ENCODE peak calls at places on chromosome X, in nine cellular contexts. One of them, this sample, is unnamed.

GRCh38 chrX:107736781-107737531 is 38.6 kb downstream of the TSC22D3 start:
- DNase-seq in aorta: peak; percentile 54
- DNase-seq in kidney: no peak
- DNase-seq in AG04450: no peak
- DNase-seq in sigmoid colon: no peak
- DNase-seq in coronary artery: no peak
- DNase-seq in CD4-positive, CD25-positive, alpha-beta regulatory T cell: no peak
- DNase-seq in choroid plexus epithelial cell: peak; percentile 64
- DNase-seq in cardiac fibroblast: no peak
- DNase-seq in this sample: no peak

GRCh38 chrX:115392871-115393270 is 103.4 kb downstream of the LUZP4 start:
- DNase-seq in aorta: no peak
- DNase-seq in kidney: no peak
- DNase-seq in AG04450: no peak
- DNase-seq in sigmoid colon: no peak
- DNase-seq in coronary artery: no peak
- DNase-seq in CD4-positive, CD25-positive, alpha-beta regulatory T cell: no peak
- DNase-seq in choroid plexus epithelial cell: no peak
- DNase-seq in cardiac fibroblast: no peak
- DNase-seq in this sample: no peak

GRCh38 chrX:10130354-10130753 is 26.4 kb upstream of the CLCN4 start:
- DNase-seq in aorta: peak; percentile 0
- DNase-seq in kidney: no peak
- DNase-seq in AG04450: no peak
- DNase-seq in sigmoid colon: no peak
- DNase-seq in coronary artery: no peak
- DNase-seq in CD4-positive, CD25-positive, alpha-beta regulatory T cell: no peak
- DNase-seq in choroid plexus epithelial cell: no peak
- DNase-seq in cardiac fibroblast: no peak
- DNase-seq in this sample: no peak

GRCh38 chrX:150903110-150903508 is 4.6 kb upstream of the CD99L2 start:
- DNase-seq in aorta: no peak
- DNase-seq in kidney: no peak
- DNase-seq in AG04450: no peak
- DNase-seq in sigmoid colon: no peak
- DNase-seq in coronary artery: no peak
- DNase-seq in CD4-positive, CD25-positive, alpha-beta regulatory T cell: no peak
- DNase-seq in choroid plexus epithelial cell: no peak
- DNase-seq in cardiac fibroblast: no peak
- DNase-seq in this sample: no peak

GRCh38 chrX:8869812-8870211 is 68.6 kb upstream of the FAM9A start:
- DNase-seq in aorta: no peak
- DNase-seq in kidney: no peak
- DNase-seq in AG04450: no peak
- DNase-seq in sigmoid colon: no peak
- DNase-seq in coronary artery: no peak
- DNase-seq in CD4-positive, CD25-positive, alpha-beta regulatory T cell: no peak
- DNase-seq in choroid plexus epithelial cell: no peak
- DNase-seq in cardiac fibroblast: no peak
- DNase-seq in this sample: no peak

GRCh38 chrX:40201486-40201885 is 103.7 kb upstream of the BCOR start:
- DNase-seq in aorta: no peak
- DNase-seq in kidney: no peak
- DNase-seq in AG04450: no peak
- DNase-seq in sigmoid colon: no peak
- DNase-seq in coronary artery: no peak
- DNase-seq in CD4-positive, CD25-positive, alpha-beta regulatory T cell: peak; percentile 87
- DNase-seq in choroid plexus epithelial cell: no peak
- DNase-seq in cardiac fibroblast: no peak
- DNase-seq in this sample: peak; percentile 43

GRCh38 chrX:151852294-151852693 is 60.4 kb upstream of the MAGEA4 start:
- DNase-seq in aorta: no peak
- DNase-seq in kidney: no peak
- DNase-seq in AG04450: no peak
- DNase-seq in sigmoid colon: no peak
- DNase-seq in coronary artery: no peak
- DNase-seq in CD4-positive, CD25-positive, alpha-beta regulatory T cell: no peak
- DNase-seq in choroid plexus epithelial cell: no peak
- DNase-seq in cardiac fibroblast: no peak
- DNase-seq in this sample: no peak

GRCh38 chrX:12011075-12011474 is 127.2 kb upstream of the FRMPD4 start:
- DNase-seq in aorta: no peak
- DNase-seq in kidney: no peak
- DNase-seq in AG04450: peak; percentile 29
- DNase-seq in sigmoid colon: no peak
- DNase-seq in coronary artery: no peak
- DNase-seq in CD4-positive, CD25-positive, alpha-beta regulatory T cell: no peak
- DNase-seq in choroid plexus epithelial cell: peak; percentile 59
- DNase-seq in cardiac fibroblast: peak; percentile 79
- DNase-seq in this sample: no peak

GRCh38 chrX:118062048-118062789 is 54.4 kb downstream of the KLHL13 start:
- DNase-seq in aorta: no peak
- DNase-seq in kidney: no peak
- DNase-seq in AG04450: no peak
- DNase-seq in sigmoid colon: no peak
- DNase-seq in coronary artery: no peak
- DNase-seq in CD4-positive, CD25-positive, alpha-beta regulatory T cell: no peak
- DNase-seq in choroid plexus epithelial cell: no peak
- DNase-seq in cardiac fibroblast: no peak
- DNase-seq in this sample: no peak

DNA sequence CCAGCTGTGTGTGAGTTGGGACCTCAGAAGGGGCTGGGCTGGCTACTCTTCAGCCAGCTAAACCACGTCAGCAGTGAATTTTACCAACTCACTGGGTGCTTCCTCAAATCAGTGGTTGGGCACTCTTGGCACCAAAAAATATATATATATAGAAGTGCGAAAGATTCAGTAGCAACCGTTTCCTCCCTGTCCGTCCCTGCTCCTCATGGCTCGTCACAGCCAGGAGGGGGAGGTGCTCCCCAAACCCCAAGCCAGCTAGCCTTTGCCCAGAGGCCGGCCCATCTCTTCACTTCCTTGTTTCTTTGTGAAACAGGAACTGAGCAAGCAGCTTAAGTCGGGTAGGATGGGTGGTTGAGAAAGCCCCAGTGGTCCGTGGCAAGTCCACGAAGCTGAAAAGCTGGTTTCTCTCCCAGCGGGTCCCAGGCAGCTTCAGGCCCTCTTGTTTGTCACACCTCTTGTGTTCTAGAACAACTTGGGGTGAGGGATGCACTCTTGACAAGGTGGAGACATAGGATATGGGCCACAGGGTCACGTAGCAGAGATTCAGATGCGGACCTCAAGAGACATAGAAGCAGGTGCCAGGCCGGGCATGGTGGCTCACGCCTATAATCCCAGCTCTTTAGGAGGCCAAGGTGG is 6.8 kb upstream of the SASH3 start:
- DNase-seq in aorta: no peak
- DNase-seq in kidney: peak; percentile 80
- DNase-seq in AG04450: no peak
- DNase-seq in sigmoid colon: peak; percentile 78
- DNase-seq in coronary artery: no peak
- DNase-seq in CD4-positive, CD25-positive, alpha-beta regulatory T cell: peak; percentile 67
- DNase-seq in choroid plexus epithelial cell: no peak
- DNase-seq in cardiac fibroblast: no peak
- DNase-seq in this sample: no peak
- H3K4me3 ChIP-seq in aorta: no peak overlapping the region
- H3K4me3 ChIP-seq in kidney: no peak overlapping the region
- H3K4me3 ChIP-seq in AG04450: no peak overlapping the region
- H3K4me3 ChIP-seq in sigmoid colon: no peak overlapping the region
- H3K4me3 ChIP-seq in coronary artery: no peak overlapping the region
- H3K4me3 ChIP-seq in CD4-positive, CD25-positive, alpha-beta regulatory T cell: peak overlapping the region; percentile 26
- H3K4me3 ChIP-seq in choroid plexus epithelial cell: no peak overlapping the region
- H3K4me3 ChIP-seq in cardiac fibroblast: no peak overlapping the region
- H3K4me3 ChIP-seq in this sample: no peak overlapping the region

DNA sequence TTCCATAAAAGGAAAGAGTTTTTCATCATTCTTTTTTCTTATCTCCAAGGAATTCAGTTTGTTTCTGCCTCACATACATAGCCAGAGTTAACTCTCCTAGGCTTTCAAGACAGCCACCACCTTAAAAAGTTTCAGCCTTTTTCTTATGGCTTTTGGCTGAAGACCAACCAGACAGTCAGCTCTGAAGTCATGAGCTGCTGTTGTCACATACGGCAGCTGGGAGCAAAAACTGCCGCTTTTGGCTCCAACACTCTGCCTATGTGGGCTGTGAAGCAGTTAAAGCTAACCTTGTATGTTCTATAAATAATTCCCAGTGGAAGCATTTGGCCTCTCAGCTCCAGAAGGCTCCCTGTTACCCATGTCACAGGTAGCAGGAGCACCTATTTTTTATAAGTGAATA is 104.1 kb downstream of the KLHL4 start:
- DNase-seq in aorta: no peak
- DNase-seq in kidney: no peak
- DNase-seq in AG04450: no peak
- DNase-seq in sigmoid colon: no peak
- DNase-seq in coronary artery: no peak
- DNase-seq in CD4-positive, CD25-positive, alpha-beta regulatory T cell: no peak
- DNase-seq in choroid plexus epithelial cell: peak; percentile 73
- DNase-seq in cardiac fibroblast: peak; percentile 66
- DNase-seq in this sample: no peak
- H3K4me3 ChIP-seq in aorta: no peak overlapping the region
- H3K4me3 ChIP-seq in kidney: no peak overlapping the region
- H3K4me3 ChIP-seq in AG04450: no peak overlapping the region
- H3K4me3 ChIP-seq in sigmoid colon: no peak overlapping the region
- H3K4me3 ChIP-seq in coronary artery: no peak overlapping the region
- H3K4me3 ChIP-seq in CD4-positive, CD25-positive, alpha-beta regulatory T cell: no peak overlapping the region
- H3K4me3 ChIP-seq in choroid plexus epithelial cell: no peak overlapping the region
- H3K4me3 ChIP-seq in cardiac fibroblast: no peak overlapping the region
- H3K4me3 ChIP-seq in this sample: no peak overlapping the region

DNA sequence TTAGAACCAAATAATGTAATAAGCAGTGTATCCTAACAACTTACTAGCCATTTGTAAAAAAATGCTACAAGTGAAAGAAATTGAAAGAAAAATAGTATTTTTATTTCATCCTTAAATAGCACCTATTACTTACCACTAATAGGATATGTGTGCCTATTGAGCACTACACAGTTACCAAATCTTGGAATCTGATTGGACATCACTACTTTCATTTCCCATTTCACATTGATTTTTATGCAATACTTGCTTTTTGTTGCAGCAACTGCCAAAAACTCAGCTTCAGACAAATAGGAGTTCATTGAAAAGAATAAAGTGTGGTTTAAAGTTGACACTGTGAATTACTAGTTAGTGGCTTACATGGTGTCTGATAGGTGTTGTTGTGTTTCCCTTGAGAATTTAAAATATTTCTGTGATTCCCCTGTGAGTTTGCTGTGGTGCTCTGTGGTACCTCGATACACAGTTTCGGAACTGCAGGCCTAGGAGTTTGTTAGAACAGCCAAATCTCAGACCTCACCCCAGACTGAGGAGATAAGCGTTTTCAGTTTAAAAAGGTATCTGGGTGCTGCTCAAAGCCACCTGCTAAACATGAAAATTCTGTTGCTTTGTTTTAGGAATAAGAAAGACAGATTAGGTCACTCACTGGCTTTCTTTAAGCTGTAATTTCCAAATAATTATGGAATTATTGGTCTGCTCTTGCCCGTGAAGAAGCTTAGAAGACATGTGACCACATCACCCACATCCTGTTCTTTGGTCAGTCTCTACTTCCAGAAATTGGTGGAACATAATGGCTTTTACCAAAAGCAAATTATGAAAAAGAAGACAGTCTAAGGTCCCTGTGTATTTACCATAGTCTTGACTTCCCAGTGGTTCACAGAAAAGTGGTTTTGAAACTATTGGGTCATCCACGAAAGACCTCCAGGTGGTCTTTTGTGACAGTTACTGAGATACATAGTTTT is 97.8 kb downstream of the SYTL5 start:
- DNase-seq in aorta: no peak
- DNase-seq in kidney: no peak
- DNase-seq in AG04450: no peak
- DNase-seq in sigmoid colon: no peak
- DNase-seq in coronary artery: no peak
- DNase-seq in CD4-positive, CD25-positive, alpha-beta regulatory T cell: no peak
- DNase-seq in choroid plexus epithelial cell: no peak
- DNase-seq in cardiac fibroblast: no peak
- DNase-seq in this sample: no peak
- H3K4me3 ChIP-seq in aorta: no peak overlapping the region
- H3K4me3 ChIP-seq in kidney: no peak overlapping the region
- H3K4me3 ChIP-seq in AG04450: no peak overlapping the region
- H3K4me3 ChIP-seq in sigmoid colon: no peak overlapping the region
- H3K4me3 ChIP-seq in coronary artery: no peak overlapping the region
- H3K4me3 ChIP-seq in CD4-positive, CD25-positive, alpha-beta regulatory T cell: no peak overlapping the region
- H3K4me3 ChIP-seq in choroid plexus epithelial cell: no peak overlapping the region
- H3K4me3 ChIP-seq in cardiac fibroblast: no peak overlapping the region
- H3K4me3 ChIP-seq in this sample: no peak overlapping the region

GRCh38 chrX:103789004-103789403 is 12.4 kb downstream of the PLP1 start:
- DNase-seq in aorta: no peak
- DNase-seq in kidney: no peak
- DNase-seq in AG04450: no peak
- DNase-seq in sigmoid colon: no peak
- DNase-seq in coronary artery: no peak
- DNase-seq in CD4-positive, CD25-positive, alpha-beta regulatory T cell: no peak
- DNase-seq in choroid plexus epithelial cell: no peak
- DNase-seq in cardiac fibroblast: no peak
- DNase-seq in this sample: no peak
- H3K4me3 ChIP-seq in aorta: no peak overlapping the region
- H3K4me3 ChIP-seq in kidney: no peak overlapping the region
- H3K4me3 ChIP-seq in AG04450: no peak overlapping the region
- H3K4me3 ChIP-seq in sigmoid colon: no peak overlapping the region
- H3K4me3 ChIP-seq in coronary artery: no peak overlapping the region
- H3K4me3 ChIP-seq in CD4-positive, CD25-positive, alpha-beta regulatory T cell: no peak overlapping the region
- H3K4me3 ChIP-seq in choroid plexus epithelial cell: no peak overlapping the region
- H3K4me3 ChIP-seq in cardiac fibroblast: no peak overlapping the region
- H3K4me3 ChIP-seq in this sample: no peak overlapping the region

DNA sequence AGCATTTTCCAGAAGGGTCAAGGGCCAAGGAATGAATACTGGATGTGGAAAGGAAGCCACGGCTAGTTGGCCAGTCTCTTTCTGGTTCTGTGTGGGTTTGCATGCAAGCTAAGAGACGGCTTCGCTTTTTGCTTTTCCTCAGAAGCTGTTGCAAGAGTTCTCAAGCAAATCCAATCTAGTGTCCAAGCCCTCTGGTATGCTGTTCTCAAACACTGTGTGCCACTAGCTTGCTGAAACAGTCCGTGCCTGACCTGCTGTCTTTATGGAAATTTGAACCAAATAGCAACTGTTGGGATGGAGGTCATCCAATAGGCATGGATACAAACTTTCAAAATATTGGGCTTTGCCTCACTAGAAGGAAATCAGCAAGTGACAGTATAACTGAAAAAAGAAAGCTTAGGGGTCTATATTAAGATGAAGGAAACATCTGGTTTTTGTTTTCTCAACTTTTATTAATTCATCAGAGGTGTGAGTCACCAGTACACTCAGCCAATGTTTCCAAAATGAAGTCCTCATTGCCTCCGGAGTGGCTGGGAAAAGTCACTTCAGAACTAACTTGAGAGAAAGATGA is 70.5 kb downstream of the SLC9A6 start:
- DNase-seq in aorta: no peak
- DNase-seq in kidney: no peak
- DNase-seq in AG04450: peak; percentile 51
- DNase-seq in sigmoid colon: peak; percentile 91
- DNase-seq in coronary artery: peak; percentile 81
- DNase-seq in CD4-positive, CD25-positive, alpha-beta regulatory T cell: no peak
- DNase-seq in choroid plexus epithelial cell: peak; percentile 85
- DNase-seq in cardiac fibroblast: peak; percentile 82
- DNase-seq in this sample: no peak
- H3K4me3 ChIP-seq in aorta: no peak overlapping the region
- H3K4me3 ChIP-seq in kidney: no peak overlapping the region
- H3K4me3 ChIP-seq in AG04450: peak overlapping the region; percentile 31
- H3K4me3 ChIP-seq in sigmoid colon: peak overlapping the region; percentile 10
- H3K4me3 ChIP-seq in coronary artery: peak overlapping the region; percentile 31
- H3K4me3 ChIP-seq in CD4-positive, CD25-positive, alpha-beta regulatory T cell: no peak overlapping the region
- H3K4me3 ChIP-seq in choroid plexus epithelial cell: no peak overlapping the region
- H3K4me3 ChIP-seq in cardiac fibroblast: no peak overlapping the region
- H3K4me3 ChIP-seq in this sample: no peak overlapping the region

GRCh38 chrX:135295238-135295943 is 13.9 kb upstream of the ETDC start:
- DNase-seq in aorta: peak; percentile 79
- DNase-seq in kidney: no peak
- DNase-seq in AG04450: peak; percentile 3
- DNase-seq in sigmoid colon: no peak
- DNase-seq in coronary artery: no peak
- DNase-seq in CD4-positive, CD25-positive, alpha-beta regulatory T cell: peak; percentile 72
- DNase-seq in choroid plexus epithelial cell: peak; percentile 60
- DNase-seq in cardiac fibroblast: peak; percentile 25
- DNase-seq in this sample: no peak

GRCh38 chrX:135295944-135296305 is 13.4 kb upstream of the ETDC start:
- DNase-seq in aorta: no peak
- DNase-seq in kidney: no peak
- DNase-seq in AG04450: no peak
- DNase-seq in sigmoid colon: no peak
- DNase-seq in coronary artery: no peak
- DNase-seq in CD4-positive, CD25-positive, alpha-beta regulatory T cell: no peak
- DNase-seq in choroid plexus epithelial cell: no peak
- DNase-seq in cardiac fibroblast: no peak
- DNase-seq in this sample: no peak
- H3K4me3 ChIP-seq in aorta: no peak overlapping the region
- H3K4me3 ChIP-seq in kidney: peak overlapping the region; percentile 29
- H3K4me3 ChIP-seq in AG04450: peak overlapping the region; percentile 46
- H3K4me3 ChIP-seq in sigmoid colon: peak overlapping the region; percentile 41
- H3K4me3 ChIP-seq in coronary artery: peak overlapping the region; percentile 60
- H3K4me3 ChIP-seq in CD4-positive, CD25-positive, alpha-beta regulatory T cell: peak overlapping the region; percentile 84
- H3K4me3 ChIP-seq in choroid plexus epithelial cell: peak overlapping the region; percentile 53
- H3K4me3 ChIP-seq in cardiac fibroblast: peak overlapping the region; percentile 34
- H3K4me3 ChIP-seq in this sample: no peak overlapping the region